ENCODE peak calls at places on chromosomes 5 and 9, in five cellular contexts. J, A, B, G and X are unnamed samples.

GRCh38 chr5:31226651-31227050 is 33.2 kb downstream of the CDH6 start:
- DNase-seq in A (no peak), B (no peak), G (no peak), J (no peak), X (no peak)

GRCh38 chr5:55868846-55869245 is 17.7 kb downstream of the IL31RA start:
- DNase-seq in G (no peak), J (no peak), B (peak), A (no peak), X (no peak)

GRCh38 chr9:2053883-2054845 is 39.0 kb downstream of the SMARCA2 start:
- DNase-seq in G (no peak), B (no peak), A (no peak), J (no peak), X (no peak)

GRCh38 chr9:133276001-133276884 is 1.2 kb upstream of the ABO start:
- DNase-seq in A (no peak), B (no peak), J (no peak), G (no peak), X (no peak)

GRCh38 chr5:98173334-98173733 is 600.1 kb upstream of the RGMB start:
- DNase-seq in A (no peak), B (no peak), G (no peak), J (no peak), X (no peak)

GRCh38 chr5:72503888-72504491 is 3.2 kb downstream of the ZNF366 start:
- DNase-seq in B (no peak), A (peak), J (no peak), G (no peak), X (no peak)

GRCh38 chr5:133523921-133524320 is 88.4 kb downstream of the FSTL4 start:
- DNase-seq in J (no peak), G (no peak), A (no peak), B (no peak), X (no peak)

GRCh38 chr5:169273451-169273850 is 27.5 kb downstream of the SLIT3 start:
- DNase-seq in B (no peak), A (no peak), G (no peak), J (no peak), X (no peak)

GRCh38 chr5:32232441-32233219 is 58.5 kb upstream of the GOLPH3 start:
- DNase-seq in G (peak), J (peak), A (peak), B (peak), X (peak)

DNA sequence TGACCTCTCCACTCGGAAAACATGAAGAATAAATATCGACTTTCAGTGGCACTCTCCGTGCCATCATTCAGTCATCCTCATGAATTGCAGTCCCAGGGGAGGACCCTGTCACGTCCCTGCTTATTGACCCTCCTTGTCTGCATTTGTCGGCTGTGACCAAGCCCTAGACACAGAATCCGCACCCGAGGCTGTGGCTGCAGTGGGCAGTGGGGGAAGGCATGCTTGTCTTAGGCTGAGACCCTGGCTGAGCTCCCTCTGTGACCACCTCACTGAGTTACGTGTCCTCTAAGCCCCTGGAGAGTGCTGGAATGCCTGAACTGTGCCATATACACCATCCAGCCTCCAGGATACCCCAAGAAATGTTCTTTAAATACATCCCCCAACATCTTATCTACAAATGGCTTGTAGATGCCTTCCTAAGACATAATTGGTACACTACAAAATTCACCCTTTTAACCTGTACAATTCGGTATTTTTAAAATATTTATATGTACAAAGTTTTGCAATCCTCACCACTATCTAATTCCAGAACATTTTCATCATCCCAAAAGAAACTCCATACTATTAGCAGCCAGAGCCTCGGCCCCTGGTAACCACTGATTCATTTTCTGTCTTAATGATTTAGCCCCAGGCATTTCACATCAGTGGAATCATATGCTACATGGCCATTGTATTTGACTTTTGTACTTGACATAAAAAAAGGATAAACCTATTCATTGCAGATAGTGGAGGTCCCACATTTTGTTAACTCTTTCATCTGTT is 80.8 kb upstream of the ICE1 start:
- DNase-seq in B (no peak), A (no peak), G (no peak), J (no peak), X (no peak)
- H3K27ac ChIP-seq in B (no peak), A (no peak), G (no peak), J (peak), X (no peak)

DNA sequence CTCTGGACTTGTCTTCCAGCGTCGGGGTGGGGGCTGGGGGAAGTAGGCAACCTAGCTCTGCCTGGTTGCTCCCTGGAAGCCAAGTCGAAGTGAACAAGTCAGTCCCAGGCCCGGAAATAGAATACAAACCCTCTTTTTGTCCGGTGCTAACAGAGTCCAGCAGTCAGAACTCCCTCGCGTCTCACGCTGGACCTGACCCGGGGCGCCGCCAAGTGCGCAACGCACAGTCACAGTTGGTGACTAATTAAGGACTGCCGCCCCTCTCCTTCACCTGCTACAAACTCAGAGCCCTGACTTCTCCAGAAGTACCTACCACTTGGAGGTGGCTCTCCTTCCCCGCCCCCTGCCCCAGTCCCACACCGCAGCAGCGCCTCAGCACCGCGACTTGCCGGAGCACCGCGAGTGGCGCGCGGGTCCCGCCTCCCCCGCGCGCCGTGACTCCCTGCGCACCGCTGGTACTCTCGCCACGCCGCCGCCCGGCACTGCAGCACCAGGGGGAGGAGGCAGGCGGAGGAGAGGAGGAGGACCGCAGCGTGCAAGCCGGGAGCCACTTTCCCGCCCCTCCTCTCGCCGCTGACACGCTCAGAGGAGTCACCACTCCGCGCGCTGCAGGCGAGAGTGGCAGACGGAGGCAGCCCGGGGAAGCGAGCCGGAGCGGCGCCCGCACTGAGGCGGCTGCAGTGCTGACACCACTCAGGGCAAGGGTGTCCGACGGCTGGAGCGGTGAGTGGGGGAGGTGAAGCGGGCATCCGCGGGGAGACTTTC is at the start of gene SV2C:
- DNase-seq in J (no peak), G (no peak), A (peak), B (no peak), X (peak)
- H3K27ac ChIP-seq in J (peak), G (no peak), A (no peak), B (no peak), X (peak)

GRCh38 chr5:158943569-158943968 is 156.1 kb downstream of the EBF1 start:
- DNase-seq in G (no peak), A (no peak), J (no peak), B (no peak), X (no peak)

GRCh38 chr5:158943057-158943456 is 156.7 kb downstream of the EBF1 start:
- DNase-seq in B (peak), J (peak), G (no peak), A (no peak), X (no peak)

GRCh38 chr5:158938181-158938580 is 161.5 kb downstream of the EBF1 start:
- DNase-seq in B (no peak), A (no peak), G (no peak), J (no peak), X (no peak)

GRCh38 chr5:158940977-158941376 is 158.7 kb downstream of the EBF1 start:
- DNase-seq in B (no peak), G (no peak), J (no peak), A (no peak), X (no peak)

DNA sequence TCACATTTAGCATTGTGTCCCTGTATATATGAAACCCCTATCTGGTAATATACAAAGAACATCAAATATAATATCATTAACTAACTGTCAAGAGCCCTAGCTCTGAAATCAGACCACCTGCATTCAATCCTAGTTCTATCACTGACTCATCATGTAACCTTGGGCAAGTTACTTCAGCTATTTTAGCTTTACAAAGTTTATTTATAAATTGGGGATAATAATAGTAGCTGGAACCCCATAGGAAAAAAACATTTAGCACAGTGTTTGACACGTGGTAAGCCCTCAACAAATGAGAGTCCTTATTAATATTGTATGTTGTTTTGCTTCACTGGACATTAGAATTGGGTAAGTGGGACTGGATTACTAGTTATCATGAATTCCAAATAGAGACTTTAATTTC is 157.5 kb downstream of the EBF1 start:
- DNase-seq in J (no peak), G (no peak), A (no peak), B (no peak), X (no peak)
- H3K27ac ChIP-seq in J (no peak), G (no peak), A (no peak), B (no peak), X (no peak)

GRCh38 chr9:114060711-114061110 is 17.4 kb downstream of the AMBP start:
- DNase-seq in G (no peak), J (no peak), A (no peak), B (no peak), X (no peak)

GRCh38 chr9:114061292-114061691 is 16.8 kb downstream of the AMBP start:
- DNase-seq in A (no peak), B (no peak), G (no peak), J (no peak), X (no peak)

GRCh38 chr9:114060070-114060469 is 18.0 kb downstream of the AMBP start:
- DNase-seq in J (no peak), B (no peak), A (no peak), G (no peak), X (no peak)

GRCh38 chr9:114059047-114059803 is 18.9 kb downstream of the AMBP start:
- DNase-seq in J (no peak), B (peak), A (no peak), G (no peak), X (no peak)

GRCh38 chr9:114061830-114062474 is 16.1 kb downstream of the AMBP start:
- DNase-seq in B (peak), A (no peak), G (no peak), J (no peak), X (no peak)
- H3K27ac ChIP-seq in B (peak), A (no peak), G (no peak), J (no peak), X (no peak)

GRCh38 chr9:134540441-134541372 is 100.9 kb upstream of the COL5A1 start:
- DNase-seq in A (no peak), J (no peak), G (no peak), B (no peak), X (no peak)
- H3K27ac ChIP-seq in A (no peak), J (peak), G (no peak), B (no peak), X (no peak)

GRCh38 chr9:36781532-36781931 is 208.8 kb downstream of the MELK start:
- DNase-seq in B (peak), J (no peak), A (no peak), G (no peak), X (no peak)

GRCh38 chr9:36779582-36779981 is 206.9 kb downstream of the MELK start:
- DNase-seq in A (no peak), B (no peak), G (no peak), J (no peak), X (no peak)

GRCh38 chr9:36780186-36780585 is 207.5 kb downstream of the MELK start:
- DNase-seq in J (no peak), B (no peak), A (no peak), G (no peak), X (no peak)
- H3K27ac ChIP-seq in J (no peak), B (no peak), A (no peak), G (no peak), X (no peak)